ENCODE peak calls at places on chromosomes 4 and X, in seven cellular contexts. J is activated naive CD8-positive, alpha-beta T cell treated with anti-CD3 and anti-CD28 coated beads, Interleukin-2, amount 50 U/mL, for 24 hours; Z is T-helper 17 cell; M is activated CD8-positive, alpha-beta T cell treated with anti-CD3 and anti-CD28 coated beads, Interleukin-2, amount 10 ng/mL, durations not matched to agents 7 days and 5 days; A is adrenal gland; K is IMR-90; O is activated CD8-positive, alpha-beta memory T cell treated with anti-CD3 and anti-CD28 coated beads, Interleukin-2, amount 50 U/mL, for 4 hours. Q is an unnamed sample.

GRCh38 chr4:119570401-119570800 is 58.2 kb downstream of the PDE5A start:
- DNase-seq in J (no peak), Z (no peak), M (no peak), A (no peak), K (peak), O (no peak), Q (no peak)

GRCh38 chr4:110484767-110485166 is 8.8 kb downstream of the ENPEP start:
- DNase-seq in J (no peak), Z (no peak), M (no peak), A (no peak), K (peak), O (no peak), Q (no peak)

GRCh38 chr4:133799916-133800315 is 401.7 kb downstream of the PABPC4L start:
- DNase-seq in J (no peak), Z (no peak), M (no peak), A (no peak), K (no peak), O (no peak), Q (no peak)

GRCh38 chr4:38768968-38769394 is 13.8 kb downstream of the TLR10 start:
- DNase-seq in J (no peak), Z (no peak), M (no peak), A (no peak), K (peak), O (no peak), Q (no peak)

GRCh38 chrX:65674351-65674893 is 7.0 kb downstream of the MSN start:
- DNase-seq in J (no peak), Z (no peak), M (peak), A (no peak), K (peak), O (no peak), Q (no peak)

GRCh38 chr4:18318682-18319410 is 297.3 kb upstream of the LCORL start:
- DNase-seq in J (no peak), Z (no peak), M (no peak), A (peak), K (no peak), O (no peak), Q (peak)

GRCh38 chr4:102642571-102643298 is 118.0 kb downstream of the MANBA start:
- DNase-seq in J (no peak), Z (no peak), M (no peak), A (no peak), K (peak), O (no peak), Q (no peak)

GRCh38 chr4:143346208-143346607 is 9.5 kb downstream of the GAB1 start:
- DNase-seq in J (no peak), Z (no peak), M (no peak), A (no peak), K (no peak), O (no peak), Q (no peak)

GRCh38 chr4:95732061-95732460 is 107.8 kb upstream of the PDHA2 start:
- DNase-seq in J (no peak), Z (no peak), M (no peak), A (peak), K (no peak), O (no peak), Q (no peak)

GRCh38 chr4:21011106-21011505 is 310.8 kb downstream of the PACRGL start:
- DNase-seq in J (no peak), Z (no peak), M (no peak), A (no peak), K (no peak), O (no peak), Q (no peak)

GRCh38 chrX:138026211-138026610 is 460.3 kb downstream of the ZIC3 start:
- DNase-seq in J (no peak), Z (no peak), M (no peak), A (no peak), K (no peak), O (no peak), Q (no peak)

GRCh38 chr4:40856836-40857362 is 107.1 kb downstream of the NSUN7 start:
- DNase-seq in J (peak), Z (no peak), M (peak), A (peak), K (peak), O (peak), Q (peak)

GRCh38 chr4:57280481-57280880 is 170.3 kb upstream of the IGFBP7 start:
- DNase-seq in J (no peak), Z (no peak), M (no peak), A (no peak), K (no peak), O (no peak), Q (no peak)

GRCh38 chr4:55312491-55313101 is 33.4 kb upstream of the SRD5A3 start:
- DNase-seq in J (peak), Z (no peak), M (peak), A (peak), K (peak), O (peak), Q (peak)

GRCh38 chr4:8850074-8850829 is 21.4 kb downstream of the HMX1 start:
- DNase-seq in J (no peak), Z (peak), M (no peak), A (no peak), K (no peak), O (peak), Q (no peak)

GRCh38 chrX:115560978-115561604 is at the start of gene PLS3:
- DNase-seq in J (peak), Z (no peak), M (peak), A (peak), K (peak), O (no peak), Q (no peak)

GRCh38 chr4:47374477-47374876 is 89.0 kb downstream of the COMMD8 start:
- DNase-seq in J (no peak), Z (no peak), M (no peak), A (no peak), K (peak), O (no peak), Q (no peak)

GRCh38 chr4:135240796-135241195 is 1039.2 kb upstream of the PABPC4L start:
- DNase-seq in J (no peak), Z (no peak), M (no peak), A (no peak), K (peak), O (no peak), Q (no peak)

GRCh38 chr4:129344058-129344457 is 248.1 kb downstream of the C4orf33 start:
- DNase-seq in J (no peak), Z (no peak), M (peak), A (peak), K (peak), O (no peak), Q (peak)

GRCh38 chr4:47213971-47214370 is 182.6 kb downstream of the GABRB1 start:
- DNase-seq in J (no peak), Z (no peak), M (no peak), A (no peak), K (peak), O (no peak), Q (no peak)

GRCh38 chr4:98688416-98689290 is 30.2 kb upstream of the TSPAN5 start:
- DNase-seq in J (no peak), Z (no peak), M (no peak), A (no peak), K (peak), O (no peak), Q (peak)

GRCh38 chrX:13473666-13474516 is 95.5 kb upstream of the EGFL6 start:
- DNase-seq in J (no peak), Z (no peak), M (peak), A (no peak), K (peak), O (no peak), Q (no peak)

GRCh38 chrX:141375011-141375730 is 132.9 kb upstream of the SPANXC start:
- DNase-seq in J (no peak), Z (no peak), M (no peak), A (no peak), K (peak), O (no peak), Q (no peak)

GRCh38 chr4:20430555-20430954 is 178.8 kb downstream of the SLIT2 start:
- DNase-seq in J (no peak), Z (no peak), M (no peak), A (no peak), K (peak), O (no peak), Q (no peak)

GRCh38 chrX:13506574-13506973 is 62.8 kb upstream of the EGFL6 start:
- DNase-seq in J (peak), Z (peak), M (peak), A (peak), K (peak), O (peak), Q (peak)

GRCh38 chr4:1565598-1566295 is 118.4 kb downstream of the FAM53A start:
- DNase-seq in J (no peak), Z (no peak), M (no peak), A (no peak), K (no peak), O (no peak), Q (no peak)

GRCh38 chr4:76504613-76505465 is 69.8 kb downstream of the SHROOM3 start:
- DNase-seq in J (no peak), Z (no peak), M (no peak), A (no peak), K (peak), O (no peak), Q (peak)

GRCh38 chr4:88054909-88055308 is 47.5 kb downstream of the PKD2 start:
- DNase-seq in J (no peak), Z (no peak), M (no peak), A (peak), K (peak), O (no peak), Q (peak)

GRCh38 chr4:7939377-7940108 is at the start of gene AFAP1:
- DNase-seq in J (peak), Z (peak), M (peak), A (peak), K (peak), O (peak), Q (peak)

GRCh38 chrX:22392176-22392814 is 119.6 kb downstream of the CBLL2 start:
- DNase-seq in J (no peak), Z (no peak), M (no peak), A (no peak), K (no peak), O (no peak), Q (no peak)

GRCh38 chr4:13054410-13054970 is 429.6 kb downstream of the RAB28 start:
- DNase-seq in J (no peak), Z (no peak), M (no peak), A (no peak), K (no peak), O (no peak), Q (no peak)

GRCh38 chrX:17968367-17968766 is 107.3 kb upstream of the RAI2 start:
- DNase-seq in J (no peak), Z (no peak), M (no peak), A (no peak), K (no peak), O (no peak), Q (no peak)

GRCh38 chr4:10611673-10612072 is 72.9 kb downstream of the CLNK start:
- DNase-seq in J (no peak), Z (no peak), M (no peak), A (no peak), K (peak), O (no peak), Q (no peak)

GRCh38 chrX:105051364-105051763 is 169.1 kb downstream of the TEX13A start:
- DNase-seq in J (no peak), Z (no peak), M (no peak), A (no peak), K (no peak), O (no peak), Q (no peak)

GRCh38 chr4:57162499-57163019 is 52.4 kb upstream of the IGFBP7 start:
- DNase-seq in J (no peak), Z (no peak), M (no peak), A (no peak), K (no peak), O (no peak), Q (no peak)

GRCh38 chr4:133638702-133639101 is 489.6 kb downstream of the PCDH10 start:
- DNase-seq in J (no peak), Z (no peak), M (no peak), A (no peak), K (no peak), O (no peak), Q (no peak)

GRCh38 chr4:104966349-104967033 is 180.2 kb upstream of the TET2 start:
- DNase-seq in J (no peak), Z (no peak), M (peak), A (no peak), K (no peak), O (no peak), Q (no peak)

GRCh38 chrX:18582910-18583493 is 88.9 kb downstream of the RS1 start:
- DNase-seq in J (no peak), Z (no peak), M (no peak), A (no peak), K (peak), O (no peak), Q (no peak)

GRCh38 chr4:46937493-46937892 is 28.4 kb upstream of the COX7B2 start:
- DNase-seq in J (no peak), Z (no peak), M (no peak), A (no peak), K (no peak), O (no peak), Q (no peak)